ENCODE peak calls at places on chromosomes 11 and 22, in eight cellular contexts. Z is neuronal stem cell; R is GM23338; H is lower lobe of right lung; V is left ventricle myocardium inferior; Q is CD8-positive, alpha-beta memory T cell; N is thoracic aorta; O is transverse colon. I is an unnamed sample.

GRCh38 chr11:96254087-96254486 is 88.9 kb downstream of the MAML2 start:
- DNase-seq in Q (peak), Z (no peak), H (no peak), V (no peak), O (peak), N (no peak), R (peak), I (peak)

GRCh38 chr11:69911310-69912160 is 92.3 kb upstream of the FGF3 start:
- DNase-seq in N (no peak), H (peak), R (no peak), V (peak), Q (no peak), O (no peak), Z (no peak), I (no peak)

GRCh38 chr22:39215430-39216142 is 29.2 kb downstream of the PDGFB start:
- DNase-seq in Q (peak), Z (no peak), R (peak), O (no peak), V (no peak), H (peak), N (no peak), I (no peak)

GRCh38 chr11:107928046-107928766 is at the start of gene RAB39A:
- DNase-seq in N (peak), Q (peak), V (peak), R (peak), Z (peak), H (peak), O (peak), I (peak)

GRCh38 chr11:9001736-9002135 is 2.1 kb downstream of the NRIP3 start:
- DNase-seq in N (no peak), Q (no peak), V (no peak), H (no peak), O (no peak), R (no peak), Z (no peak), I (no peak)

GRCh38 chr22:42939941-42940653 is 74.9 kb downstream of the PACSIN2 start:
- DNase-seq in R (no peak), V (no peak), Q (no peak), Z (no peak), H (peak), O (peak), N (no peak), I (no peak)

GRCh38 chr11:123020968-123021367 is 39.3 kb upstream of the BSX start:
- DNase-seq in R (peak), N (no peak), V (no peak), Q (peak), H (peak), O (peak), Z (no peak), I (peak)

GRCh38 chr11:75263944-75264349 is 23.4 kb downstream of the TPBGL start:
- DNase-seq in V (no peak), Q (no peak), Z (no peak), N (no peak), R (no peak), H (peak), O (peak), I (no peak)

GRCh38 chr11:118342503-118343161 is at the start of gene CD3D:
- DNase-seq in V (no peak), O (no peak), H (no peak), Q (peak), N (no peak), Z (no peak), R (peak), I (no peak)

GRCh38 chr22:37498289-37498909 is 12.2 kb upstream of the MFNG start:
- DNase-seq in V (no peak), R (peak), N (no peak), O (peak), H (no peak), Z (peak), Q (peak), I (no peak)

GRCh38 chr22:38868886-38869381 is 3.1 kb downstream of the CBX6 start:
- DNase-seq in Q (peak), V (peak), R (peak), H (peak), O (peak), Z (peak), N (peak), I (peak)

GRCh38 chr11:60370252-60370810 is 8.0 kb upstream of the MS4A7 start:
- DNase-seq in Q (no peak), N (no peak), V (no peak), O (no peak), R (no peak), H (no peak), Z (no peak), I (no peak)

GRCh38 chr11:123135863-123136446 is 59.1 kb downstream of the CLMP start:
- DNase-seq in N (no peak), Z (no peak), Q (no peak), H (no peak), R (no peak), V (no peak), O (no peak), I (no peak)

GRCh38 chr11:36019722-36020121 is 75.9 kb downstream of the LDLRAD3 start:
- DNase-seq in R (no peak), Z (no peak), O (no peak), H (no peak), V (no peak), Q (no peak), N (no peak), I (no peak)

GRCh38 chr22:20393705-20394476 is at the start of gene ZNF74:
- DNase-seq in Z (peak), H (peak), N (peak), O (peak), V (peak), Q (peak), R (peak), I (peak)

GRCh38 chr11:32103941-32104340 is 13.1 kb downstream of the RCN1 start:
- DNase-seq in Q (no peak), N (no peak), O (no peak), V (no peak), R (no peak), Z (no peak), H (no peak), I (no peak)

DNA sequence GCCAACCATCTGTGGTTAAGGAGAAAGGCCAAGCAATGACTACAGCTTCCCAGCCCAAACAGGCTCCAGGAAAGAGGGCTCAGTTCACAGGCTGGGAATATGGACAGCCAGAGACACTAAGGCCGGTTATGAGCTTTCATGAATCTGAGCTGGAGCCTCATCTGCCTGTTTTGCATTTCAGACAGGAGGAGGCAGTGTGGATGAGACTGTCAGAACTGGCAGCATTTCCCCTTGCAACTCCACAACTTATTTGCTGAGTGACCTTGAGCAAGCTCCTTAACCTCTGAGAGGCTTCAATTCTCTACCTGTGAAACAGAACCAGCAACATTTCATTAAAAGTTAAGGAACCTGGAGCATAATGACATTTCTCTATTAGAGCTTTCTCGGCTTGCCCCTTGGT is 264.0 kb downstream of the ETS1 start:
- DNase-seq in Z (no peak), O (peak), Q (peak), H (no peak), V (no peak), N (no peak), R (peak), I (peak)
- H3K27ac ChIP-seq in Z (no peak), O (peak), Q (peak), H (no peak), V (no peak), N (no peak), R (no peak), I (no peak)

DNA sequence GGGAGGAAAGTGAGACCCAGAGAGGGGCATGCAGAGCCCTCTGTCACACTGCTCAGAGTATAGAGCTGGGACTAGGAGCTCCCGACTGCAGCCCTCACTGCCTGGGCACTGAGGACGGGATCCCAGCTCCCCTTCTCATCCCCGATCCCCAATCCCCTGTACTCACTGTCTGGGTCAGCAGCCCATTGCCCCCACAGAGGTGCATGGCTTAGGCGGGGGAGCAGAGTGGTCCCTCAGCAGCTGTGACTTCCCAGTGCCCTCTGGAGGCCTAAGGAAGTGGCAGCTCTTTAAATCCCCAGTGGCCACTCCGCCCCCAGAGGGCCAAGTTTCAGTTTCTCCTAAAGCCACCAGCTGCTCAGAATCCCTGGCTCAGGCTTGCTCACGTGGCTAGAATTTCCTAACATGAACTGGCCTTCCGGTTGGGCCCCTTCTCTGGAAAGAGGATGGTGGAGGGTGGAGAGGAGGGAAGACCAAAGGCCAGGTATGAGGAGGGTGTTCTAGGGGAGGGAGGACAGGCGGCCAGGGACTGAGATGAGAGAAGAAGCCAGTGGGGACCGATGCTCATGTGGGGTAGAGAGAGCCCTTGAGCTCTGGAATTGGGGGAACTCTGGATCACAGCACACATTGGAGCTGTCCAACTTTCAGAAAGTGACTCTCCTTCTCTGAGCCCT is at the start of gene BATF2:
- DNase-seq in R (peak), N (peak), O (peak), Q (no peak), H (peak), V (peak), Z (peak), I (peak)
- H3K4me3 ChIP-seq in R (peak), N (peak), O (peak), Q (no peak), H (peak), V (peak), Z (peak), I (no peak)

DNA sequence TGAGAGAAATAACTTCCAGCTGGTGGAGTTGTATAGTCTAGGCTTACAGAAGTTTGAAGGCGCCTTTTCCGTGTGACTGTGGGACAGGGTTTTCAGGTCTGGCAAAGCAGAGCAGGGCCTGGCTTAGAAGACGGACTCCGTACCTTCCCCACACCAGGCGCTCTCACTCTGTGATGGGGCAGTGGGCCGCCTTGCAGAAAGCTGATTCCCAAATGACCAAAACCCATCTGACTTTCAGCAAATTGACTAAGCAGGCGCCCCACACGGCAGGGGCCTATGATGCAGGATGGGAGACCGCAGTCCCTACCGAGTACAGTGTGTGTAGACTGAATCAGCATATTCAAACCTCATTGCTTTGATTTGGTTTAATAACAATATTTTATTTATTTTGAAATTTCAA is 85.8 kb upstream of the TMEM45B start:
- DNase-seq in H (no peak), O (no peak), Q (no peak), Z (no peak), R (no peak), N (no peak), V (no peak), I (no peak)
- H3K27ac ChIP-seq in H (no peak), O (no peak), Q (no peak), Z (no peak), R (no peak), N (no peak), V (no peak), I (no peak)

GRCh38 chr22:23688121-23688520 is 2.7 kb upstream of the RGL4 start:
- DNase-seq in H (no peak), Z (no peak), Q (no peak), N (no peak), V (no peak), R (no peak), O (no peak), I (no peak)
- H3K4me3 ChIP-seq in H (no peak), Z (no peak), Q (no peak), N (no peak), V (no peak), R (no peak), O (no peak), I (no peak)

DNA sequence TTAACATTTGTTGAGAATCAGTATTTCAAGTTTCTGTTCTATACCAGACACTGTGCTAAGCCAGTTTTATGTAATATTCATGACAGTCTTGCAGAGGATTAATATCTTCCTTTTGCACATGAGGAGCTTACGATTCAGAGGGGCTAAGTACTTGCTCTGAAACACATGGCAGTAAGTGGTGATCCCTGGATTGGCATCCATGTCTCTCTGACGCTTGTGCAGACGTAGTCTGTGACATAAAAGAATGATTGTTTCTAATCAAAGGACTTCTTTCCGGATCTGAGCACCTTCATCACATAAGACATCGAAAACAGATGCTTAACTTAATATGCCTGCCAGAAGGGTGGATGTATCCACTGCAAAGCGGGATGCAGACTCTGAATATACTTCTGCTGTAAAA is 74.7 kb downstream of the ARHGAP42 start:
- DNase-seq in V (no peak), Z (no peak), N (no peak), H (no peak), R (no peak), Q (no peak), O (no peak), I (no peak)
- H3K27ac ChIP-seq in V (no peak), Z (no peak), N (no peak), H (no peak), R (peak), Q (no peak), O (no peak), I (no peak)

GRCh38 chr22:46007003-46007847 is 30.3 kb upstream of the WNT7B start:
- DNase-seq in V (peak), N (no peak), Z (no peak), O (peak), Q (no peak), R (no peak), H (peak), I (peak)

GRCh38 chr22:46004105-46004866 is 27.3 kb upstream of the WNT7B start:
- DNase-seq in O (no peak), H (peak), V (peak), N (no peak), R (no peak), Q (peak), Z (no peak), I (no peak)

GRCh38 chr22:46007848-46008261 is 30.9 kb upstream of the WNT7B start:
- DNase-seq in Z (no peak), R (no peak), N (peak), O (peak), H (peak), V (peak), Q (no peak), I (peak)

GRCh38 chr22:46008291-46008690 is 31.3 kb upstream of the WNT7B start:
- DNase-seq in O (no peak), R (no peak), N (no peak), Q (no peak), V (peak), Z (no peak), H (no peak), I (no peak)

GRCh38 chr22:46006379-46007002 is 29.5 kb upstream of the WNT7B start:
- DNase-seq in H (peak), Q (peak), N (peak), O (peak), V (peak), R (peak), Z (peak), I (peak)
- H3K4me3 ChIP-seq in H (peak), Q (no peak), N (peak), O (peak), V (peak), R (no peak), Z (no peak), I (no peak)